ENCODE peak calls at places on chromosomes 5 and 9, in seven cellular contexts. B is transverse colon, N is stromal cell of bone marrow, L is HCEC 1CT, T is iris pigment epithelial cell, Q is PC-9, D is ACHN. U is an unnamed sample.

GRCh38 chr9:34809504-34810186 is 99.7 kb upstream of the CCL21 start:
- DNase-seq in D (no peak), Q (no peak), L (no peak), N (no peak), B (no peak), T (peak; percentile 20), U (peak; percentile 83)

GRCh38 chr9:129597355-129598088 is 23.4 kb downstream of the C9orf50 start:
- DNase-seq in B (peak; percentile 62), L (peak; percentile 56), D (no peak), T (peak; percentile 88), Q (no peak), N (no peak), U (peak; percentile 74)

GRCh38 chr5:106321242-106321641 is 1349.5 kb downstream of the EFNA5 start:
- DNase-seq in B (no peak), N (no peak), T (peak; percentile 27), Q (no peak), D (no peak), L (no peak), U (no peak)

GRCh38 chr9:108673386-108673785 is 182.4 kb downstream of the ACTL7B start:
- DNase-seq in D (no peak), L (peak; percentile 72), B (no peak), T (peak; percentile 15), N (no peak), Q (no peak), U (no peak)

GRCh38 chr5:36861820-36862219 is 14.7 kb upstream of the NIPBL start:
- DNase-seq in T (peak; percentile 35), N (no peak), L (peak; percentile 5), Q (peak; percentile 49), B (no peak), D (no peak), U (no peak)

GRCh38 chr9:105842023-105842644 is 147.8 kb downstream of the TMEM38B start:
- DNase-seq in T (peak; percentile 38), L (peak; percentile 11), B (peak; percentile 13), Q (peak; percentile 36), N (no peak), D (peak; percentile 39), U (peak; percentile 34)

GRCh38 chr9:78971505-78971904 is 600.3 kb upstream of the TLE4 start:
- DNase-seq in L (no peak), N (no peak), B (no peak), D (no peak), Q (no peak), T (no peak), U (no peak)

GRCh38 chr9:84324811-84325210 is 15.7 kb downstream of the SLC28A3 start:
- DNase-seq in N (no peak), L (no peak), Q (no peak), B (no peak), D (no peak), T (no peak), U (no peak)

GRCh38 chr5:100496296-100496695 is 38.9 kb upstream of the FAM174A start:
- DNase-seq in L (no peak), T (no peak), D (no peak), Q (no peak), B (no peak), N (peak; percentile 17), U (no peak)

GRCh38 chr5:98735806-98736507 is 37.5 kb upstream of the RGMB start:
- DNase-seq in D (no peak), N (peak; percentile 70), Q (no peak), L (peak; percentile 86), T (peak; percentile 81), B (no peak), U (no peak)

GRCh38 chr9:97307500-97308163 is at the start of gene CCDC180:
- DNase-seq in T (peak; percentile 43), D (no peak), B (no peak), Q (no peak), L (no peak), N (peak; percentile 11), U (peak; percentile 45)

GRCh38 chr9:121582641-121583040 is 68.8 kb upstream of the DAB2IP start:
- DNase-seq in N (no peak), L (no peak), D (no peak), Q (no peak), B (no peak), T (no peak), U (no peak)

GRCh38 chr9:134526798-134527492 is 114.7 kb upstream of the COL5A1 start:
- DNase-seq in Q (no peak), D (no peak), N (no peak), T (no peak), L (no peak), B (no peak), U (no peak)

GRCh38 chr9:88011005-88011766 is 36.9 kb upstream of the CDK20 start:
- DNase-seq in D (peak; percentile 24), B (no peak), T (peak; percentile 14), Q (no peak), L (peak; percentile 9), N (peak; percentile 22), U (no peak)

GRCh38 chr5:40627708-40628107 is 52.0 kb upstream of the PTGER4 start:
- DNase-seq in N (no peak), D (no peak), B (no peak), L (peak; percentile 90), T (peak; percentile 39), Q (peak; percentile 8), U (no peak)

GRCh38 chr5:119275873-119276214 is 80.0 kb upstream of the TNFAIP8 start:
- DNase-seq in T (no peak), B (peak; percentile 49), N (no peak), Q (no peak), L (no peak), D (no peak), U (no peak)

GRCh38 chr9:25716220-25716872 is 38.1 kb upstream of the TUSC1 start:
- DNase-seq in L (no peak), Q (peak; percentile 49), B (peak; percentile 15), N (peak; percentile 78), D (peak; percentile 60), T (peak; percentile 39), U (peak; percentile 28)

GRCh38 chr5:74316064-74316586 is 324.4 kb downstream of the ENC1 start:
- DNase-seq in Q (peak; percentile 98), D (peak; percentile 92), N (peak; percentile 86), L (peak; percentile 91), B (no peak), T (peak; percentile 98), U (no peak)

GRCh38 chr9:113368960-113369582 is 7.7 kb downstream of the HDHD3 start:
- DNase-seq in N (no peak), D (no peak), T (no peak), B (no peak), L (no peak), Q (no peak), U (no peak)

GRCh38 chr9:131667576-131667975 is 72.3 kb downstream of the RAPGEF1 start:
- DNase-seq in L (no peak), B (no peak), D (no peak), N (no peak), T (no peak), Q (no peak), U (no peak)

GRCh38 chr5:79237735-79238560 is 2.0 kb downstream of the JMY start:
- DNase-seq in N (no peak), L (no peak), B (no peak), T (no peak), Q (no peak), D (no peak), U (no peak)

U was measured in WTC11.